ENCODE peak calls at places on chromosomes 1 and 21, in nine cellular contexts. I is iPS-NIHi11, U is posterior cingulate gyrus, O is body of pancreas, M is astrocyte, R is cerebellum, J is B cell, X is HEK293T, V is stomach. T is an unnamed sample.
A peak's percentile ranks its signal among the peaks of the same experiment; 100 is the strongest.

GRCh38 chr1:37477946-37478345 is 3.6 kb downstream of the ZC3H12A start:
- DNase-seq in I (no peak), U (no peak), O (peak; percentile 20), M (no peak), R (peak; percentile 57), J (no peak), X (no peak), V (no peak), T (no peak)

GRCh38 chr1:34057347-34057746 is 107.7 kb downstream of the CSMD2 start:
- DNase-seq in I (peak; percentile 65), U (no peak), O (no peak), M (no peak), R (no peak), J (no peak), X (no peak), V (no peak), T (no peak)

GRCh38 chr1:22105611-22106207 is 37.2 kb downstream of the WNT4 start:
- DNase-seq in I (peak; percentile 60), U (no peak), O (peak; percentile 47), M (peak; percentile 38), R (peak; percentile 43), J (no peak), X (peak; percentile 65), V (no peak), T (peak; percentile 36)

GRCh38 chr1:41795205-41795762 is 123.4 kb downstream of the HIVEP3 start:
- DNase-seq in I (no peak), U (no peak), O (no peak), M (peak; percentile 46), R (no peak), J (no peak), X (no peak), V (no peak), T (no peak)

GRCh38 chr1:231674575-231674974 is 48.0 kb downstream of the DISC1 start:
- DNase-seq in I (no peak), U (no peak), O (no peak), M (no peak), R (no peak), J (no peak), X (no peak), V (no peak), T (no peak)

GRCh38 chr21:16517380-16517779 is 787.6 kb downstream of the USP25 start:
- DNase-seq in I (no peak), U (no peak), O (no peak), M (peak; percentile 52), R (no peak), J (no peak), X (no peak), V (no peak), T (no peak)

GRCh38 chr21:35748683-35749314 is 311.5 kb downstream of the SETD4 start:
- DNase-seq in I (no peak), U (no peak), O (no peak), M (no peak), R (no peak), J (no peak), X (no peak), V (no peak), T (no peak)

GRCh38 chr21:36183144-36183795 is 26.6 kb downstream of the DOP1B start:
- DNase-seq in I (no peak), U (no peak), O (no peak), M (no peak), R (no peak), J (no peak), X (no peak), V (no peak), T (no peak)

GRCh38 chr1:7594714-7595295 is 176.3 kb upstream of the VAMP3 start:
- DNase-seq in I (no peak), U (no peak), O (no peak), M (no peak), R (no peak), J (no peak), X (no peak), V (no peak), T (no peak)

GRCh38 chr1:187477103-187477502 is 648.4 kb downstream of the PLA2G4A start:
- DNase-seq in I (no peak), U (no peak), O (no peak), M (peak; percentile 41), R (no peak), J (no peak), X (no peak), V (no peak), T (no peak)

GRCh38 chr1:89195476-89195875 is 3.3 kb downstream of the GBP4 start:
- DNase-seq in I (no peak), U (no peak), O (no peak), M (no peak), R (no peak), J (no peak), X (no peak), V (no peak), T (no peak)

GRCh38 chr21:16419188-16419874 is 689.5 kb downstream of the USP25 start:
- DNase-seq in I (peak; percentile 27), U (peak; percentile 77), O (peak; percentile 94), M (peak; percentile 98), R (peak; percentile 22), J (no peak), X (peak; percentile 54), V (peak; percentile 81), T (no peak)

GRCh38 chr1:44484155-44484688 is 79.2 kb downstream of the RNF220 start:
- DNase-seq in I (peak; percentile 64), U (no peak), O (no peak), M (peak; percentile 73), R (no peak), J (no peak), X (peak; percentile 42), V (no peak), T (peak; percentile 59)

GRCh38 chr1:177170756-177171535 is at the start of gene BRINP2:
- DNase-seq in I (peak; percentile 90), U (peak; percentile 97), O (peak; percentile 70), M (peak; percentile 22), R (peak; percentile 94), J (no peak), X (peak; percentile 74), V (peak; percentile 56), T (peak; percentile 65)

GRCh38 chr1:212438831-212439237 is 6.1 kb downstream of the NENF start:
- DNase-seq in I (no peak), U (no peak), O (no peak), M (no peak), R (no peak), J (no peak), X (no peak), V (no peak), T (no peak)

GRCh38 chr1:115539736-115540135 is 102.0 kb upstream of the VANGL1 start:
- DNase-seq in I (no peak), U (no peak), O (no peak), M (peak; percentile 69), R (no peak), J (no peak), X (no peak), V (no peak), T (no peak)

GRCh38 chr1:94542088-94542671 is 621 bp upstream of the F3 start:
- DNase-seq in I (peak; percentile 23), U (peak; percentile 77), O (peak; percentile 57), M (peak; percentile 58), R (no peak), J (no peak), X (no peak), V (peak; percentile 34), T (no peak)

GRCh38 chr21:35737899-35738341 is 322.4 kb downstream of the SETD4 start:
- DNase-seq in I (no peak), U (no peak), O (no peak), M (peak; percentile 63), R (no peak), J (no peak), X (no peak), V (no peak), T (no peak)

GRCh38 chr1:226634156-226634588 is 85.6 kb downstream of the STUM start:
- DNase-seq in I (peak; percentile 90), U (peak; percentile 94), O (peak; percentile 87), M (peak; percentile 21), R (peak; percentile 69), J (peak; percentile 77), X (peak; percentile 90), V (peak; percentile 86), T (peak; percentile 71)

GRCh38 chr21:14353712-14354111 is 29.2 kb downstream of the HSPA13 start:
- DNase-seq in I (no peak), U (no peak), O (no peak), M (no peak), R (no peak), J (no peak), X (no peak), V (no peak), T (no peak)

GRCh38 chr1:201610806-201611205 is 71.9 kb downstream of the NAV1 start:
- DNase-seq in I (no peak), U (peak; percentile 72), O (no peak), M (no peak), R (peak; percentile 38), J (no peak), X (no peak), V (no peak), T (no peak)

GRCh38 chr21:33403128-33403785 is at the start of gene IFNGR2:
- DNase-seq in I (peak; percentile 82), U (no peak), O (peak; percentile 54), M (no peak), R (peak; percentile 39), J (peak; percentile 61), X (peak; percentile 70), V (peak; percentile 43), T (no peak)

GRCh38 chr1:236292425-236292824 is 10.7 kb upstream of the ERO1B start:
- DNase-seq in I (no peak), U (no peak), O (peak; percentile 60), M (no peak), R (no peak), J (no peak), X (no peak), V (peak; percentile 52), T (no peak)

GRCh38 chr1:91958926-91959325 is 9.7 kb downstream of the BRDT start:
- DNase-seq in I (no peak), U (no peak), O (no peak), M (no peak), R (no peak), J (no peak), X (no peak), V (no peak), T (no peak)

GRCh38 chr21:36661511-36662309 is 37.2 kb upstream of the SIM2 start:
- DNase-seq in I (peak; percentile 49), U (no peak), O (peak; percentile 50), M (no peak), R (no peak), J (no peak), X (peak; percentile 68), V (peak; percentile 40), T (peak; percentile 47)

GRCh38 chr1:245380790-245381535 is 226.2 kb downstream of the KIF26B start:
- DNase-seq in I (peak; percentile 55), U (no peak), O (no peak), M (no peak), R (peak; percentile 35), J (no peak), X (peak; percentile 15), V (no peak), T (no peak)

GRCh38 chr1:111191496-111191895 is 8.9 kb downstream of the DENND2D start:
- DNase-seq in I (no peak), U (no peak), O (no peak), M (peak; percentile 73), R (no peak), J (no peak), X (no peak), V (no peak), T (no peak)

GRCh38 chr1:180000575-180000974 is 46.0 kb downstream of the CEP350 start:
- DNase-seq in I (no peak), U (no peak), O (no peak), M (no peak), R (no peak), J (no peak), X (no peak), V (no peak), T (no peak)

T was measured in NT2/D1.